ENCODE peak calls at places on chromosomes 6 and 20, in six cellular contexts. K is bronchial epithelial cell, X is mucosa of descending colon, D is kidney, W is upper lobe of right lung, C is AG09309. S is an unnamed sample.

GRCh38 chr6:74638467-74638866 is 567.4 kb downstream of the COL12A1 start:
- DNase-seq in K (no peak), X (no peak), D (no peak), W (no peak), C (no peak), S (peak)

GRCh38 chr6:78089551-78089950 is 436.7 kb downstream of the MEI4 start:
- DNase-seq in K (no peak), X (no peak), D (no peak), W (no peak), C (no peak), S (peak)

GRCh38 chr6:166803455-166803854 is 152.9 kb downstream of the RNASET2 start:
- DNase-seq in K (no peak), X (no peak), D (no peak), W (no peak), C (no peak), S (no peak)

GRCh38 chr6:144285798-144286502 is 815 bp downstream of the UTRN start:
- DNase-seq in K (peak), X (peak), D (peak), W (peak), C (no peak), S (no peak)

GRCh38 chr6:44868335-44868668 is 459.8 kb upstream of the RUNX2 start:
- DNase-seq in K (no peak), X (no peak), D (no peak), W (no peak), C (no peak), S (no peak)

GRCh38 chr20:46695888-46696287 is 6.6 kb upstream of the TP53RK start:
- DNase-seq in K (no peak), X (no peak), D (no peak), W (no peak), C (peak), S (peak)

GRCh38 chr20:37316116-37316774 is 26.8 kb downstream of the MANBAL start:
- DNase-seq in K (no peak), X (no peak), D (no peak), W (no peak), C (no peak), S (peak)

GRCh38 chr6:32148722-32149576 is 2.8 kb downstream of the PRRT1 start:
- DNase-seq in K (peak), X (peak), D (peak), W (peak), C (no peak), S (peak)

GRCh38 chr6:84582997-84583396 is 181.4 kb downstream of the TBX18 start:
- DNase-seq in K (no peak), X (no peak), D (no peak), W (no peak), C (no peak), S (peak)

GRCh38 chr6:17863971-17864754 is 123.3 kb downstream of the KIF13A start:
- DNase-seq in K (peak), X (peak), D (no peak), W (no peak), C (no peak), S (peak)

GRCh38 chr6:42158631-42159030 is 14.5 kb upstream of the GUCA1A start:
- DNase-seq in K (no peak), X (no peak), D (no peak), W (no peak), C (no peak), S (no peak)

GRCh38 chr6:97925504-97925903 is 642.5 kb upstream of the MMS22L start:
- DNase-seq in K (peak), X (no peak), D (no peak), W (no peak), C (no peak), S (no peak)

GRCh38 chr6:97917369-97917768 is 634.4 kb upstream of the MMS22L start:
- DNase-seq in K (no peak), X (no peak), D (no peak), W (no peak), C (no peak), S (no peak)

GRCh38 chr6:97919046-97919445 is 636.0 kb upstream of the MMS22L start:
- DNase-seq in K (peak), X (no peak), D (no peak), W (no peak), C (no peak), S (no peak)

GRCh38 chr6:97919631-97920030 is 636.6 kb upstream of the MMS22L start:
- DNase-seq in K (peak), X (no peak), D (no peak), W (no peak), C (no peak), S (peak)

GRCh38 chr6:97923249-97923648 is 640.2 kb upstream of the MMS22L start:
- DNase-seq in K (no peak), X (no peak), D (no peak), W (no peak), C (no peak), S (no peak)
- TF ChIP-seq CTCF in K (no peak), X (no peak), D (no peak), W (no peak), C (no peak), S (no peak)

DNA sequence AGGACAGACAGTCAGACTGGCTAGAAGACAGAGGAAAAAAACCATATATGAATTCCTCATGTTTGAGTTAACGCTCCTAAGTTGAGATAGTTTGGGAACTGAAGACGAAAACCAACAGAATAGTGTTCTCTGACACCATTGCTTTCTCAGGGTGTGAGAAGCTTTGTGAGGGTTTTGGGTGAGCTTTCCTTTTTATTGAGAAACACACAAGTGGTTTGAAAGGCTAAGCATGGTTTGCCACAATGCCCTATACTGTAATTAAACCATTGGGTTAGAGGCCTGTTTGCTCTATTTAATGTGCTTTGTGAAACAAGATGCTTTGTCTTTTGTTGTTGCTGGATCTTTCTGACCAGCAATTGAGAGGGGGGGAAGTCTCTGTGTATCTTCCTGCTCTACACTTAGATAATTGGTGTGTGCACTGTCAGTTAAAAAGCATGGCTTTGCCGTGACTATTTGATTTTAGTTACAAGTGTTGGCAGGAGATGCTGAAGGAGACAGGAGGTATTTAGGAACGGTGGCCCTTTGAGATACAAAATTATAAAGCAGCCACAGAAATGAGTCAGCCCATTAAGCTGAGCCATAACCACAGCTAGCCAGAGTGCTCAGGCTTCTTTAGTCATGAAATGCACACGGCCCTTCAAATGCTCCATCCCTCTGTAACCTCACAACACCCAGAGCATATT is 273.0 kb upstream of the PREP start:
- DNase-seq in K (peak), X (no peak), D (no peak), W (no peak), C (peak), S (peak)
- H3K4me3 ChIP-seq in K (no peak), X (no peak), D (no peak), W (no peak), C (no peak), S (no peak)

DNA sequence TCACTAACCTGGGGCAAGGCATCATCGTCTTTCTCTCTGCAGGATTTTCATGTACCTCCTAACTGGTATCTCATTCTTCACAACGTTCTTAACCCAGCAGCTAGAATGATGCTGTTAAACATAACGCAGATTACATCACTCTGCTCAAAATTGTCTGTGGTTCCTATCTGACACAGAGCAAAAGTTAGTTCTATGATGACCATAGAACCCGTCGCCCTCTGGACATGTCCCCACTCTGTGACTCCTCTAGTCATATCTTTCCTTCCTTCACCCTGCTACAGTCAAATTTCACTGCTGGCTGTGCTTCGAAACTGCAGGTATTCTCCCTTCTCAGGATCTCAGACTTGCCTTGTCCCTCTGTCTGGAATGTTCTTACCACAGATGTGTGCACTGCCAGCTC is 87.4 kb upstream of the TPD52L1 start:
- DNase-seq in K (no peak), X (no peak), D (no peak), W (no peak), C (no peak), S (peak)
- TF ChIP-seq CTCF in K (no peak), X (no peak), D (no peak), W (no peak), C (no peak), S (no peak)

GRCh38 chr20:1656844-1657243 is 735 bp downstream of the SIRPG start:
- DNase-seq in K (no peak), X (no peak), D (no peak), W (no peak), C (no peak), S (no peak)
- H3K4me3 ChIP-seq in K (no peak), X (no peak), D (no peak), W (peak), C (no peak), S (no peak)

GRCh38 chr6:11413112-11413687 is 124.3 kb upstream of the TMEM170B start:
- DNase-seq in K (no peak), X (no peak), D (no peak), W (no peak), C (no peak), S (no peak)
- TF ChIP-seq CTCF in K (no peak), X (no peak), D (no peak), W (no peak), C (no peak), S (peak)

DNA sequence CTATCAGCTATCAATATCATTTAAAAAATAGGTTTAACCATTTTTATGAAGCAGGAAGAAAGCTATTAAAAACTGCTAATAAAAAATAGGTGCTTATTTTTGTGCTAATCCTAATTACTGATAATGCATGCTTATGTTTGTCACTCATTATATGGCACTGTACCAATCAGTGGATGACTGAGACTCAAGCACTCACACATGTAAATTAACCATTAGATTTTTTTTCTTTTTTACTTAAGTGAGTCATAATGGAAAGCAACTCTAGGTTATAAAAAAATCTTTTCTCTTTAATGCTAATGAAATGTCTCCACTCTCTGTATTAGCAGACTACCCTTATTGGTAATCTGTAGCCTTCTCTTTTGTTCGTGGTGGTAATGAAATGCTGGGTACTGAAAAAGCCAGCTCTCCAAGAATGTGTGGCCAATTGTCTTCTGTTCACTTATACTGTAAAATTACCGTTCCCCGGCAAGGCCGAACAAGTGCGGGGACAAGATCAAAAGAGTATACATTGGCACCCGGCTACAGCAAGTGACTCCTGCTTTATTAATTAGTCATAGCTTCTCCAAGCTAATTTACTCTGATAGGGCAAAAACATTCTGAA is 69.0 kb downstream of the AFG1L start:
- DNase-seq in K (peak), X (no peak), D (no peak), W (no peak), C (no peak), S (peak)
- H3K4me3 ChIP-seq in K (no peak), X (no peak), D (no peak), W (no peak), C (no peak), S (no peak)

DNA sequence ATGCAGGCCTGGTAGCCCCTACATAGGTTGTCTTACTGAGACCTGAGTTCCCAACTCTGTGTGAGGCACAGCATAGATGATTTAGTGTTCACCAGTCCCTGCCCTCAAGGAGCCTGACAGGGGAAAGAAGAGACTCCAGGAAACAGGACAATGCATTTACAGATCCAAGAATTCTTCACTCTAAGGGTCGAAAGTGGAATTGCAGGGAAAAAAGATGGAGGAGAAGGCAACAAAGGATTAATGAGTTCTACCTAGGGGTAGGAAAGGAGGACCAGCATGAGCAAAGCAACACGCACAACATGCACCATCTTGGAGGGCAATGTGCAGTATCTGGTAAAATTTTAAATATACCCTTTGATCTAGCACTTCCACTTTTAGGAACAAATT is 5.9 kb downstream of the SPAG4 start:
- DNase-seq in K (no peak), X (no peak), D (no peak), W (no peak), C (no peak), S (no peak)
- TF ChIP-seq CTCF in K (no peak), X (no peak), D (no peak), W (no peak), C (no peak), S (peak)

GRCh38 chr20:57672164-57672563 is 37.7 kb downstream of the PMEPA1 start:
- DNase-seq in K (no peak), X (no peak), D (no peak), W (peak), C (no peak), S (peak)
- H3K4me3 ChIP-seq in K (no peak), X (no peak), D (no peak), W (peak), C (no peak), S (no peak)